ENCODE peak calls at places on chromosomes 1 and 21, in five cellular contexts. J is occipital lobe; F is bronchial epithelial cell; P is activated naive CD4-positive, alpha-beta T cell; L is sciatic nerve. M is an unnamed sample.

GRCh38 chr1:32876341-32877210 is 5.9 kb upstream of the FNDC5 start:
- DNase-seq in J (no peak), F (peak), L (peak), P (no peak), M (no peak)

GRCh38 chr1:188778578-188778977 is 1699.1 kb downstream of the BRINP3 start:
- DNase-seq in J (no peak), L (no peak), P (no peak), F (no peak), M (no peak)

GRCh38 chr1:62288669-62289068 is 30.6 kb downstream of the KANK4 start:
- DNase-seq in F (no peak), P (no peak), L (no peak), J (no peak), M (no peak)

GRCh38 chr1:107829083-107829771 is 135.8 kb downstream of the VAV3 start:
- DNase-seq in L (no peak), F (no peak), P (no peak), J (no peak), M (no peak)

GRCh38 chr1:157407917-157408525 is 144.3 kb downstream of the FCRL5 start:
- DNase-seq in F (no peak), P (no peak), L (no peak), J (no peak), M (no peak)

GRCh38 chr1:53947172-53947835 is 1.2 kb downstream of the LRRC42 start:
- DNase-seq in L (no peak), P (no peak), F (no peak), J (no peak), M (no peak)

GRCh38 chr1:63917571-63918394 is 144.0 kb downstream of the ROR1 start:
- DNase-seq in F (peak), J (no peak), P (no peak), L (no peak), M (no peak)

GRCh38 chr1:188599313-188599712 is 1770.6 kb downstream of the PLA2G4A start:
- DNase-seq in J (no peak), F (no peak), L (no peak), P (no peak), M (no peak)

GRCh38 chr21:41640756-41641509 is 125.9 kb downstream of the RIPK4 start:
- DNase-seq in J (no peak), F (peak), P (no peak), L (peak), M (no peak)

GRCh38 chr1:86753700-86754099 is 49.3 kb downstream of the SH3GLB1 start:
- DNase-seq in F (peak), L (no peak), J (no peak), P (no peak), M (peak)

GRCh38 chr1:6124341-6124740 is 55.8 kb downstream of the CHD5 start:
- DNase-seq in J (no peak), P (no peak), L (no peak), F (no peak), M (no peak)

GRCh38 chr1:194870860-194871259 is 1684.4 kb upstream of the B3GALT2 start:
- DNase-seq in L (no peak), P (no peak), J (no peak), F (no peak), M (no peak)

GRCh38 chr1:218882454-218882853 is 291.2 kb upstream of the LYPLAL1 start:
- DNase-seq in F (no peak), J (no peak), P (no peak), L (no peak), M (no peak)

GRCh38 chr1:221839794-221840395 is 98.0 kb upstream of the DUSP10 start:
- DNase-seq in L (peak), J (no peak), P (peak), F (peak), M (peak)

GRCh38 chr21:36609654-36610053 is 89.3 kb upstream of the SIM2 start:
- DNase-seq in F (no peak), P (no peak), L (no peak), J (no peak), M (no peak)

GRCh38 chr1:240658312-240658975 is 46.5 kb upstream of the GREM2 start:
- DNase-seq in F (no peak), P (no peak), L (no peak), J (no peak), M (no peak)

GRCh38 chr1:184593612-184594011 is 161.0 kb downstream of the EDEM3 start:
- DNase-seq in P (no peak), J (no peak), L (no peak), F (peak), M (no peak)

GRCh38 chr1:119143716-119144115 is 3.3 kb upstream of the WARS2 start:
- DNase-seq in F (no peak), L (no peak), P (no peak), J (no peak), M (no peak)

GRCh38 chr1:228365321-228366061 is 41.1 kb downstream of the TRIM11 start:
- DNase-seq in F (no peak), L (peak), P (no peak), J (no peak), M (no peak)

GRCh38 chr1:183180634-183181056 is 5.4 kb upstream of the LAMC2 start:
- DNase-seq in P (no peak), L (peak), J (no peak), F (peak), M (peak)

GRCh38 chr1:222392571-222392970 is 155.3 kb downstream of the HHIPL2 start:
- DNase-seq in F (no peak), L (no peak), J (no peak), P (no peak), M (no peak)

GRCh38 chr1:60342569-60342968 is 269.0 kb upstream of the C1orf87 start:
- DNase-seq in F (peak), P (no peak), L (no peak), J (no peak), M (no peak)

GRCh38 chr21:36974851-36975192 is 8.4 kb upstream of the HLCS start:
- DNase-seq in F (no peak), J (no peak), P (no peak), L (no peak), M (no peak)

GRCh38 chr1:119859647-119860046 is 36.7 kb downstream of the ADAM30 start:
- DNase-seq in J (no peak), L (no peak), F (peak), P (no peak), M (peak)

GRCh38 chr21:42429021-42429420 is 25.3 kb downstream of the UBASH3A start:
- DNase-seq in F (no peak), J (no peak), L (peak), P (no peak), M (no peak)

GRCh38 chr1:51621841-51622454 is 5.1 kb downstream of the OSBPL9 start:
- DNase-seq in P (no peak), F (no peak), L (no peak), J (no peak), M (no peak)

GRCh38 chr1:22751124-22751531 is 40.5 kb downstream of the EPHB2 start:
- DNase-seq in L (no peak), F (peak), J (no peak), P (no peak), M (no peak)

GRCh38 chr1:43537423-43538142 is 6.9 kb downstream of the PTPRF start:
- DNase-seq in P (no peak), F (peak), J (no peak), L (no peak), M (no peak)

GRCh38 chr1:231806623-231807470 is 180.3 kb downstream of the DISC1 start:
- DNase-seq in F (peak), L (peak), J (no peak), P (no peak), M (peak)

GRCh38 chr21:33643658-33644311 is 1.5 kb downstream of the ITSN1 start:
- DNase-seq in J (no peak), L (no peak), F (no peak), P (no peak), M (no peak)